ENCODE peak calls at places on chromosomes 2 and 18, in nine cellular contexts. L, S, K, J, M, I, R, B and G are unnamed samples.

GRCh38 chr18:34322365-34323289 is 97.9 kb upstream of the NOL4 start:
- DNase-seq in K (no peak), L (no peak), J (peak; percentile 61), S (no peak), B (peak; percentile 58), R (no peak), I (no peak), M (no peak), G (peak; percentile 61)

GRCh38 chr2:46875226-46875899 is 40.2 kb downstream of the MCFD2 start:
- DNase-seq in R (no peak), M (no peak), B (no peak), K (no peak), I (no peak), L (no peak), J (no peak), S (no peak), G (no peak)

GRCh38 chr2:109614715-109615636 is 812 bp downstream of the SOWAHC start:
- DNase-seq in K (peak; percentile 20), M (peak; percentile 39), R (no peak), J (peak; percentile 22), S (no peak), B (peak; percentile 58), L (no peak), I (no peak), G (peak; percentile 42)

GRCh38 chr2:11998626-11999378 is 252.4 kb downstream of the LPIN1 start:
- DNase-seq in R (no peak), J (no peak), K (no peak), M (no peak), I (no peak), L (no peak), S (no peak), B (no peak), G (no peak)

GRCh38 chr2:144516981-144517824 is 2.7 kb downstream of the ZEB2 start:
- DNase-seq in R (no peak), B (peak; percentile 85), S (no peak), L (peak; percentile 80), K (peak; percentile 76), J (peak; percentile 96), M (peak; percentile 73), I (peak; percentile 45), G (peak; percentile 95)

GRCh38 chr2:111692311-111692710 is 191.7 kb downstream of the ANAPC1 start:
- DNase-seq in R (no peak), M (no peak), L (no peak), K (no peak), B (no peak), J (no peak), S (no peak), I (no peak), G (no peak)

GRCh38 chr2:133780099-133780996 is 212.1 kb upstream of the NCKAP5 start:
- DNase-seq in S (no peak), J (peak; percentile 84), R (no peak), I (no peak), L (peak; percentile 31), B (peak; percentile 75), K (peak; percentile 21), M (peak; percentile 45), G (peak; percentile 84)

GRCh38 chr2:3516831-3517230 is 2.5 kb downstream of the ADI1 start:
- DNase-seq in L (no peak), M (no peak), K (no peak), J (no peak), B (no peak), I (no peak), R (no peak), S (no peak), G (no peak)

GRCh38 chr2:205771063-205771462 is 88.8 kb downstream of the NRP2 start:
- DNase-seq in R (no peak), M (no peak), I (no peak), S (no peak), L (no peak), B (no peak), J (no peak), K (no peak), G (no peak)

GRCh38 chr18:2932247-2933181 is 80.4 kb downstream of the LPIN2 start:
- DNase-seq in B (peak; percentile 88), R (no peak), I (peak; percentile 56), K (peak; percentile 51), L (peak; percentile 42), M (no peak), S (peak; percentile 32), J (peak; percentile 68), G (peak; percentile 78)

GRCh38 chr2:81895620-81896245 is 1591.2 kb upstream of the LRRTM1 start:
- DNase-seq in I (no peak), B (no peak), K (no peak), J (peak; percentile 79), M (no peak), L (no peak), R (no peak), S (no peak), G (no peak)

GRCh38 chr18:62420513-62421209 is 95.6 kb downstream of the TNFRSF11A start:
- DNase-seq in M (no peak), L (no peak), I (peak; percentile 60), R (peak; percentile 13), J (peak; percentile 79), K (peak; percentile 70), B (peak; percentile 92), S (peak; percentile 52), G (peak; percentile 73)

GRCh38 chr18:25247725-25248124 is 104.2 kb downstream of the ZNF521 start:
- DNase-seq in S (no peak), L (no peak), B (no peak), R (no peak), J (no peak), I (no peak), K (no peak), M (no peak), G (no peak)

GRCh38 chr2:182048088-182048487 is 62.4 kb downstream of the PPP1R1C start:
- DNase-seq in S (no peak), I (no peak), J (no peak), K (no peak), R (no peak), M (no peak), B (no peak), L (no peak), G (no peak)

GRCh38 chr2:112680666-112681101 is 34.9 kb downstream of the SLC20A1 start:
- DNase-seq in K (no peak), L (no peak), J (no peak), S (no peak), I (no peak), M (no peak), R (no peak), B (no peak), G (no peak)

GRCh38 chr18:9838144-9838877 is 47.5 kb upstream of the TXNDC2 start:
- DNase-seq in B (no peak), I (no peak), M (peak; percentile 71), L (no peak), S (no peak), J (no peak), K (no peak), R (no peak), G (peak; percentile 45)

GRCh38 chr2:170354409-170354808 is 176.5 kb downstream of the MYO3B start:
- DNase-seq in S (no peak), K (no peak), R (no peak), M (no peak), I (no peak), J (no peak), L (no peak), B (no peak), G (no peak)

GRCh38 chr2:206696910-206697309 is 21.3 kb downstream of the DYTN start:
- DNase-seq in B (no peak), I (no peak), M (no peak), J (no peak), K (no peak), S (no peak), R (no peak), L (no peak), G (no peak)

GRCh38 chr2:46337208-46337994 is 40.2 kb downstream of the EPAS1 start:
- DNase-seq in L (no peak), K (no peak), S (no peak), I (no peak), B (no peak), J (no peak), M (no peak), R (no peak), G (no peak)

GRCh38 chr2:75324141-75324540 is 124.8 kb upstream of the TACR1 start:
- DNase-seq in L (no peak), B (no peak), M (no peak), R (no peak), K (no peak), I (no peak), S (no peak), J (no peak), G (no peak)

GRCh38 chr2:26613241-26614204 is 27.6 kb downstream of the CIB4 start:
- DNase-seq in R (no peak), M (no peak), B (no peak), I (no peak), K (no peak), L (no peak), J (no peak), S (no peak), G (peak; percentile 28)

GRCh38 chr18:59464521-59464920 is 105.5 kb upstream of the LMAN1 start:
- DNase-seq in R (no peak), M (no peak), J (no peak), I (no peak), S (no peak), B (no peak), K (no peak), L (no peak), G (no peak)

GRCh38 chr2:149601141-149601796 is 13.7 kb upstream of the MMADHC start:
- DNase-seq in S (no peak), M (no peak), L (no peak), B (peak; percentile 58), K (no peak), J (no peak), R (no peak), I (no peak), G (peak; percentile 67)